ENCODE peak calls at places on chromosomes 7 and 10, in four cellular contexts. L, I, K and S are unnamed samples.

GRCh38 chr7:129157651-129158050 is 13.1 kb downstream of the TSPAN33 start:
- DNase-seq in L (no peak), I (no peak), K (no peak), S (no peak)

GRCh38 chr10:44334621-44335184 is 50.2 kb downstream of the CXCL12 start:
- DNase-seq in L (peak), I (no peak), K (peak), S (no peak)

GRCh38 chr10:11286261-11286989 is 268.8 kb downstream of the CELF2 start:
- DNase-seq in L (no peak), I (no peak), K (no peak), S (no peak)

GRCh38 chr10:84845628-84846261 is 517.4 kb downstream of the CCSER2 start:
- DNase-seq in L (no peak), I (no peak), K (no peak), S (peak)

GRCh38 chr10:118459642-118460193 is 117.6 kb upstream of the FAM204A start:
- DNase-seq in L (no peak), I (peak), K (peak), S (peak)

GRCh38 chr10:13722747-13723657 is 136.2 kb downstream of the PRPF18 start:
- DNase-seq in L (no peak), I (no peak), K (no peak), S (no peak)

GRCh38 chr10:129768437-129769355 is 195.4 kb downstream of the EBF3 start:
- DNase-seq in L (no peak), I (no peak), K (no peak), S (no peak)

GRCh38 chr7:92595281-92595680 is 5.1 kb upstream of the FAM133B start:
- DNase-seq in L (peak), I (no peak), K (peak), S (peak)

GRCh38 chr7:137977173-137977572 is 24.7 kb downstream of the CREB3L2 start:
- DNase-seq in L (no peak), I (no peak), K (no peak), S (no peak)

GRCh38 chr7:73960548-73960947 is 67.4 kb upstream of the ELN start:
- DNase-seq in L (no peak), I (no peak), K (no peak), S (no peak)

GRCh38 chr10:4034907-4035581 is 250.0 kb upstream of the KLF6 start:
- DNase-seq in L (no peak), I (no peak), K (peak), S (peak)

GRCh38 chr10:48455055-48455391 is 148.5 kb downstream of the MAPK8 start:
- DNase-seq in L (no peak), I (no peak), K (no peak), S (no peak)

GRCh38 chr10:26384600-26384999 is 53.5 kb upstream of the APBB1IP start:
- DNase-seq in L (no peak), I (no peak), K (no peak), S (no peak)

GRCh38 chr7:135673360-135673706 is 11.0 kb downstream of the STMP1 start:
- DNase-seq in L (no peak), I (no peak), K (peak), S (no peak)

GRCh38 chr10:107450056-107450455 is 285.6 kb upstream of the SORCS1 start:
- DNase-seq in L (no peak), I (no peak), K (no peak), S (no peak)

GRCh38 chr10:73859441-73860049 is 14.8 kb downstream of the CAMK2G start:
- DNase-seq in L (no peak), I (no peak), K (no peak), S (no peak)

GRCh38 chr7:142832452-142832851 is 22.4 kb upstream of the EPHB6 start:
- DNase-seq in L (no peak), I (no peak), K (no peak), S (no peak)

GRCh38 chr10:66381045-66381444 is 544.8 kb upstream of the LRRTM3 start:
- DNase-seq in L (no peak), I (no peak), K (no peak), S (no peak)

GRCh38 chr7:30851651-30852359 is 59.8 kb upstream of the AQP1 start:
- DNase-seq in L (peak), I (no peak), K (no peak), S (no peak)

GRCh38 chr7:115910541-115911164 is 119.9 kb downstream of the TFEC start:
- DNase-seq in L (peak), I (peak), K (peak), S (peak)

GRCh38 chr10:43878386-43878785 is 229.7 kb upstream of the ZNF32 start:
- DNase-seq in L (no peak), I (no peak), K (no peak), S (no peak)

GRCh38 chr10:1659221-1659791 is 78.0 kb downstream of the ADARB2 start:
- DNase-seq in L (no peak), I (no peak), K (no peak), S (no peak)

GRCh38 chr7:15558747-15559146 is 3.1 kb downstream of the AGMO start:
- DNase-seq in L (peak), I (no peak), K (peak), S (no peak)

GRCh38 chr10:4535531-4535930 is 290.5 kb upstream of the AKR1E2 start:
- DNase-seq in L (no peak), I (no peak), K (no peak), S (no peak)

GRCh38 chr7:80918909-80919721 is at the start of gene SEMA3C:
- DNase-seq in L (peak), I (peak), K (peak), S (peak)